ENCODE peak calls at places on chromosomes 16 and 17, in seven cellular contexts. Y is NAMALWA, W is HCT116, G is astrocyte of the cerebellum, Q is NCI-H774, K is epithelial cell of esophagus, T is GM20000. Z is an unnamed sample.

GRCh38 chr17:1003633-1003971 is 6.7 kb downstream of the TIMM22 start:
- DNase-seq in T (no peak), G (no peak), Y (no peak), K (no peak), Q (no peak), W (no peak), Z (no peak)

GRCh38 chr16:48536600-48537200 is 73.3 kb downstream of the N4BP1 start:
- DNase-seq in G (no peak), W (no peak), K (peak; percentile 50), Y (no peak), Q (no peak), T (no peak), Z (no peak)

GRCh38 chr17:13099079-13099478 is 81.3 kb upstream of the ELAC2 start:
- DNase-seq in Q (no peak), T (no peak), K (no peak), W (no peak), G (no peak), Y (no peak), Z (no peak)

GRCh38 chr16:25217119-25217511 is 368 bp downstream of the AQP8 start:
- DNase-seq in T (no peak), Q (no peak), W (no peak), K (no peak), Y (no peak), G (no peak), Z (no peak)

GRCh38 chr16:84138824-84139627 is 6.0 kb downstream of the HSDL1 start:
- DNase-seq in K (no peak), T (peak; percentile 76), W (peak; percentile 54), Y (no peak), G (peak; percentile 26), Q (no peak), Z (no peak)

GRCh38 chr16:87628940-87629339 is 26.6 kb downstream of the JPH3 start:
- DNase-seq in W (no peak), G (no peak), K (peak; percentile 94), Y (peak; percentile 86), T (no peak), Q (no peak), Z (no peak)

GRCh38 chr16:11583889-11584565 is 2.7 kb downstream of the LITAF start:
- DNase-seq in K (no peak), T (peak; percentile 61), W (no peak), Q (peak; percentile 3), Y (peak; percentile 63), G (no peak), Z (no peak)

GRCh38 chr16:87314990-87315420 is 2.2 kb downstream of the C16orf95 start:
- DNase-seq in W (no peak), G (no peak), Y (no peak), K (no peak), Q (no peak), T (no peak), Z (no peak)

GRCh38 chr17:55484575-55484974 is 26.7 kb downstream of the SMIM36 start:
- DNase-seq in G (no peak), Q (no peak), T (no peak), Y (no peak), W (no peak), K (peak; percentile 42), Z (no peak)

GRCh38 chr16:24853830-24854229 is 8.1 kb downstream of the SLC5A11 start:
- DNase-seq in T (no peak), W (no peak), Q (no peak), Y (no peak), K (peak; percentile 83), G (peak; percentile 9), Z (no peak)

GRCh38 chr17:40418428-40418706 is 671 bp upstream of the TOP2A start:
- DNase-seq in W (no peak), K (no peak), Y (no peak), Q (no peak), T (no peak), G (no peak), Z (no peak)

GRCh38 chr17:42323268-42323773 is 35.0 kb downstream of the STAT5A start:
- DNase-seq in W (no peak), G (no peak), K (no peak), Y (no peak), Q (no peak), T (no peak), Z (no peak)

GRCh38 chr16:75580-76501 is 2.2 kb upstream of the MPG start:
- DNase-seq in W (no peak), K (peak; percentile 41), Y (peak; percentile 41), T (no peak), Q (no peak), G (peak; percentile 59), Z (no peak)

GRCh38 chr16:78503501-78504110 is 404.2 kb downstream of the WWOX start:
- DNase-seq in T (peak; percentile 32), W (peak; percentile 7), G (peak; percentile 36), K (peak; percentile 58), Q (no peak), Y (peak; percentile 59), Z (no peak)

GRCh38 chr17:42275527-42276358 is 448 bp downstream of the STAT5B start:
- DNase-seq in Y (peak; percentile 37), W (no peak), Q (no peak), K (no peak), T (peak; percentile 50), G (no peak), Z (no peak)

GRCh38 chr16:919658-920631 is 50.8 kb downstream of the LMF1 start:
- DNase-seq in Y (no peak), G (no peak), T (no peak), K (no peak), W (no peak), Q (no peak), Z (no peak)

GRCh38 chr17:32009262-32009542 is 2.0 kb downstream of the LRRC37B start:
- DNase-seq in Y (no peak), W (no peak), K (no peak), Q (no peak), G (no peak), T (no peak), Z (no peak)